ENCODE peak calls at places on chromosomes 5 and 9, in seven cellular contexts. K is psoas muscle, B is tibial nerve, J is GM06990, S is OCI-LY7, G is HFF-Myc, A is PC-3. C is an unnamed sample.

GRCh38 chr5:93519737-93520136 is 61.3 kb downstream of the NR2F1-AS1 start:
- DNase-seq in J (no peak), G (no peak), A (peak), K (no peak), B (no peak), S (no peak), C (no peak)

GRCh38 chr5:71013575-71013974 is 11.6 kb downstream of the NAIP start:
- DNase-seq in G (no peak), A (no peak), K (no peak), S (peak), J (no peak), B (no peak), C (no peak)

GRCh38 chr9:97761879-97762278 is 64.7 kb upstream of the XPA start:
- DNase-seq in J (no peak), B (no peak), K (no peak), S (no peak), G (no peak), A (no peak), C (no peak)

GRCh38 chr9:118809160-118809625 is 560.0 kb downstream of the BRINP1 start:
- DNase-seq in K (no peak), S (no peak), B (no peak), A (no peak), J (no peak), G (no peak), C (no peak)

GRCh38 chr9:70765935-70766334 is 351.5 kb upstream of the KLF9 start:
- DNase-seq in J (no peak), S (no peak), G (no peak), A (no peak), K (no peak), B (no peak), C (no peak)

GRCh38 chr5:41763537-41763936 is 106.7 kb downstream of the OXCT1 start:
- DNase-seq in S (no peak), A (no peak), K (no peak), B (no peak), G (no peak), J (no peak), C (peak)

GRCh38 chr9:126331964-126332748 is 5.5 kb downstream of the MVB12B start:
- DNase-seq in A (no peak), S (no peak), G (no peak), K (no peak), J (no peak), B (no peak), C (no peak)

GRCh38 chr5:10607023-10607665 is 43.3 kb downstream of the ANKRD33B start:
- DNase-seq in G (no peak), A (no peak), S (peak), J (peak), K (no peak), B (no peak), C (no peak)

GRCh38 chr5:10420926-10421325 is 20.8 kb upstream of the ROPN1L start:
- DNase-seq in B (no peak), K (no peak), J (no peak), S (no peak), A (peak), G (no peak), C (no peak)

GRCh38 chr5:41763096-41763495 is 107.1 kb downstream of the OXCT1 start:
- DNase-seq in S (no peak), J (no peak), A (peak), B (no peak), G (no peak), K (no peak), C (peak)

GRCh38 chr9:135905380-135906282 is 1.7 kb downstream of the CAMSAP1 start:
- DNase-seq in J (no peak), K (no peak), S (peak), A (peak), G (no peak), B (no peak), C (no peak)

GRCh38 chr5:6146264-6146663 is 232.1 kb downstream of the MED10 start:
- DNase-seq in B (no peak), A (no peak), S (no peak), G (no peak), K (no peak), J (no peak), C (no peak)

GRCh38 chr5:31335456-31335855 is 142.0 kb downstream of the CDH6 start:
- DNase-seq in A (no peak), G (no peak), B (no peak), S (no peak), K (no peak), J (no peak), C (no peak)

GRCh38 chr9:129493714-129494047 is 127.2 kb downstream of the C9orf50 start:
- DNase-seq in B (no peak), J (no peak), G (no peak), S (no peak), K (no peak), A (no peak), C (no peak)

GRCh38 chr9:116656977-116657376 is 30.1 kb upstream of the TRIM32 start:
- DNase-seq in J (no peak), K (no peak), B (no peak), A (no peak), S (no peak), G (no peak), C (no peak)

GRCh38 chr9:37417857-37418618 is 4.5 kb upstream of the GRHPR start:
- DNase-seq in K (no peak), S (no peak), A (peak), G (no peak), J (no peak), B (no peak), C (no peak)

GRCh38 chr5:34791761-34792244 is 47.2 kb upstream of the TTC23L start:
- DNase-seq in K (no peak), B (no peak), S (no peak), A (no peak), G (no peak), J (no peak), C (no peak)

GRCh38 chr9:130866474-130866965 is 30.1 kb downstream of the QRFP start:
- DNase-seq in K (peak), S (peak), J (no peak), A (peak), G (no peak), B (peak), C (peak)

GRCh38 chr9:94150890-94151660 is 66.8 kb downstream of the PTPDC1 start:
- DNase-seq in G (no peak), S (no peak), K (no peak), J (no peak), A (no peak), B (no peak), C (no peak)

GRCh38 chr9:124008307-124008854 is 3.2 kb upstream of the LHX2 start:
- DNase-seq in J (no peak), A (peak), G (no peak), S (no peak), B (no peak), K (no peak), C (no peak)
- H3K4me3 ChIP-seq in J (peak), A (peak), G (no peak), S (no peak), B (peak), K (peak), C (no peak)

GRCh38 chr5:69415584-69415958 is 655 bp downstream of the MARVELD2 start:
- DNase-seq in S (no peak), A (peak), K (no peak), B (no peak), J (no peak), G (no peak), C (no peak)
- H3K4me3 ChIP-seq in S (no peak), A (peak), K (peak), B (peak), J (peak), G (no peak), C (peak)

GRCh38 chr5:14416709-14417108 is 164.9 kb upstream of the OTULINL start:
- DNase-seq in G (no peak), K (no peak), S (no peak), A (no peak), J (no peak), B (no peak), C (no peak)
- H3K4me3 ChIP-seq in G (no peak), K (no peak), S (no peak), A (no peak), J (no peak), B (no peak), C (no peak)

DNA sequence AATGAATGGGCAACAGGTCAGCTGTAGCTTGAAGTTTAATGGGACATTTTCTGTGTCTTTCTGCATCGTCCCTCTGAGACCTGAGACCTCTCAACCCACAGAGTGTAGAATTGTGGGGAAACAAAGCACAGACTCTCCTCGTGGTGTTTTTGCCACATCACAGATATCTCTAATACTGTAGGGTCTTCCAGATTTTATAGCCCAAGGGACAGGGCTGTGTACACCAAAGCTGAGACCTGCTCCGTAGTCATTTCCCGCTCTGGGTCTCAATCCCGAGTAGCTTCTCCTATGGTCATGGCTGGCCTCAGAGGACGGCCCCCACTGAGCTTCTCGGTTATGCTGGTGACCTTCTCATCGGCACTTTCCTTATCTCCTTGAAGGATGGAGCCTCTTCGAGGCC is 14.9 kb upstream of the CLK4 start:
- DNase-seq in G (no peak), B (no peak), A (no peak), J (no peak), S (no peak), K (no peak), C (no peak)
- H3K4me3 ChIP-seq in G (no peak), B (no peak), A (peak), J (no peak), S (no peak), K (no peak), C (no peak)